ENCODE peak calls at places on chromosomes 2 and 18, in nine cellular contexts. S, A, J, Y, T, R, Z, P and F are unnamed samples.

GRCh38 chr2:142415461-142415860 is 284.6 kb upstream of the LRP1B start:
- DNase-seq in S (no peak), A (no peak), J (no peak), Y (no peak), T (no peak), R (no peak), Z (no peak), P (no peak), F (no peak)

GRCh38 chr2:141899740-141900139 is 231.1 kb downstream of the LRP1B start:
- DNase-seq in S (no peak), A (no peak), J (no peak), Y (no peak), T (no peak), R (no peak), Z (no peak), P (no peak), F (no peak)

GRCh38 chr2:234164499-234165409 is 114.3 kb downstream of the SPP2 start:
- DNase-seq in S (no peak), A (no peak), J (no peak), Y (no peak), T (no peak), R (no peak), Z (no peak), P (no peak), F (no peak)

GRCh38 chr2:1728821-1729220 is 15.5 kb downstream of the PXDN start:
- DNase-seq in S (no peak), A (no peak), J (no peak), Y (peak), T (peak), R (no peak), Z (no peak), P (no peak), F (no peak)

GRCh38 chr2:216221806-216222205 is 112.7 kb downstream of the XRCC5 start:
- DNase-seq in S (no peak), A (no peak), J (no peak), Y (no peak), T (no peak), R (no peak), Z (no peak), P (no peak), F (no peak)

GRCh38 chr2:181188605-181189004 is 208.2 kb downstream of the UBE2E3 start:
- DNase-seq in S (no peak), A (no peak), J (no peak), Y (no peak), T (no peak), R (no peak), Z (no peak), P (no peak), F (no peak)

GRCh38 chr18:41745166-41746049 is 209.6 kb upstream of the PIK3C3 start:
- DNase-seq in S (no peak), A (no peak), J (peak), Y (no peak), T (no peak), R (no peak), Z (no peak), P (peak), F (no peak)

GRCh38 chr2:144131042-144131441 is 388.9 kb downstream of the ZEB2 start:
- DNase-seq in S (no peak), A (no peak), J (no peak), Y (no peak), T (no peak), R (no peak), Z (no peak), P (no peak), F (no peak)

GRCh38 chr2:235106874-235107639 is 155.2 kb downstream of the SH3BP4 start:
- DNase-seq in S (peak), A (peak), J (peak), Y (peak), T (peak), R (peak), Z (peak), P (peak), F (no peak)

GRCh38 chr2:187429989-187430388 is 18.1 kb downstream of the CALCRL start:
- DNase-seq in S (no peak), A (no peak), J (no peak), Y (no peak), T (no peak), R (no peak), Z (no peak), P (no peak), F (no peak)

GRCh38 chr2:9631976-9632700 is 1.3 kb upstream of the YWHAQ start:
- DNase-seq in S (no peak), A (no peak), J (no peak), Y (no peak), T (no peak), R (no peak), Z (peak), P (peak), F (no peak)

GRCh38 chr2:13745324-13745723 is 887.2 kb upstream of the LRATD1 start:
- DNase-seq in S (no peak), A (no peak), J (no peak), Y (no peak), T (no peak), R (no peak), Z (no peak), P (no peak), F (no peak)

GRCh38 chr2:144770616-144771230 is 250.8 kb upstream of the ZEB2 start:
- DNase-seq in S (no peak), A (no peak), J (no peak), Y (no peak), T (no peak), R (no peak), Z (no peak), P (no peak), F (no peak)

GRCh38 chr18:77983270-77983669 is 733.6 kb downstream of the GALR1 start:
- DNase-seq in S (no peak), A (no peak), J (no peak), Y (no peak), T (no peak), R (no peak), Z (no peak), P (no peak), F (no peak)

DNA sequence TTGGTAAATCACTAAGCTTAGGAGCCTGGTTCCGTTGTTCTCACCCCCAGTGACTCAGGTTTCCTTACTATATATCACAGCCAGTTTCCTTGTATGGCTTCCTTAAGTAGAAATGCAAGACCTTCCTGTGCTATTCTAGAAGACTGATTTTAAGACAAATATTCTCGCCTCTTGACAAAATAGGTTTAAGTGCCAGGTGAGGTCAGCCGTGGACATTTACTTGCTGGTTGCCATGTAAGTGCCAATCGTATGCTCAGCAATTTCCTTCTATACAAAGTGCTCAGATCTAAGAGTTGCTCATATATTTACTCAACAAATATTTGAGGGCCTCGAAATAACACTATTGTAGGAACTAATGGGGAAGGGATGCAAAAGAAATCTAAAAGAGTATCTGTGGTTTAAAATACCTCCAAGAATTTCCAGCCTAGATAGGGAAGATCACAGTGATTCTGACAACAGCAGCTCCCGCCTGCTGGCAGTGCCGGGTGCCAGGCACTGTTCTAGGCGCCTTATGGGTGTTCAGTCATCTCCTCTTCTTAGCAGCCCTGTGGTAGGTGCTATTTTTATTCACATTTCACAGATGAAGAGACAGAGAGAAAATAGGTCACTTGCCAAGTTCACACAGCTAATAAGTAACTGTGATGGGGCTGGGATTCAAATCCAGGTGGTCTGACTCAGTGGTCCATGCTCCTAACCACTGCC is 95.3 kb upstream of the B3GNT7 start:
- DNase-seq in S (no peak), A (no peak), J (peak), Y (no peak), T (no peak), R (no peak), Z (no peak), P (no peak), F (no peak)
- TF ChIP-seq CTCF in S (no peak), A (no peak), J (no peak), Y (no peak), T (no peak), R (no peak), Z (no peak), P (no peak), F (no peak)

DNA sequence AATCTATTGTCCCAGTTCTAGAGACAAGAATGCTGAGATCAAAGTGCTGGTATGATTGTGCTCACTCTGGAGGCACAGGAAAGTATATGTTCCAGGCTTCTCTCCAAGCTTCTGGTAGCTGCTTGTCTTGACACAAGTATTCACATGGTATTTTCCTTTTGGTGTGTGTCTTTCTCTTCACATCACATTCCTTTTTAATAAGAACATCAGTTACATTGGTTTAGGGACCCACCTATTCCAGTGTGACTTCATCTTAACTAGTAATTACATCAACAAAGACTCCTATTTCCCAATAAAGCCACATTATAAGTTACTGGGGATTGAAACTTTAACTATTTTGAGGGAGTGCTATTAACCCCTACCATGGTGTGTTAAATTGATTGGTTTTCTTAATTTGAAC is 119.1 kb downstream of the FSIP2 start:
- DNase-seq in S (no peak), A (no peak), J (no peak), Y (no peak), T (no peak), R (no peak), Z (no peak), P (no peak), F (no peak)
- TF ChIP-seq POLR2A in S (no peak), A (no peak), J (no peak), Y (no peak), T (no peak), R (no peak), Z (no peak), P (no peak), F (no peak)

GRCh38 chr18:11548367-11548766 is 61.0 kb upstream of the SLC35G4 start:
- DNase-seq in S (no peak), A (no peak), J (no peak), Y (no peak), T (no peak), R (no peak), Z (no peak), P (no peak), F (no peak)

GRCh38 chr18:11544060-11544633 is 65.2 kb upstream of the SLC35G4 start:
- DNase-seq in S (no peak), A (no peak), J (peak), Y (no peak), T (no peak), R (no peak), Z (no peak), P (no peak), F (no peak)

GRCh38 chr18:11553098-11553940 is 56.1 kb upstream of the SLC35G4 start:
- DNase-seq in S (peak), A (peak), J (peak), Y (no peak), T (no peak), R (no peak), Z (no peak), P (no peak), F (no peak)

DNA sequence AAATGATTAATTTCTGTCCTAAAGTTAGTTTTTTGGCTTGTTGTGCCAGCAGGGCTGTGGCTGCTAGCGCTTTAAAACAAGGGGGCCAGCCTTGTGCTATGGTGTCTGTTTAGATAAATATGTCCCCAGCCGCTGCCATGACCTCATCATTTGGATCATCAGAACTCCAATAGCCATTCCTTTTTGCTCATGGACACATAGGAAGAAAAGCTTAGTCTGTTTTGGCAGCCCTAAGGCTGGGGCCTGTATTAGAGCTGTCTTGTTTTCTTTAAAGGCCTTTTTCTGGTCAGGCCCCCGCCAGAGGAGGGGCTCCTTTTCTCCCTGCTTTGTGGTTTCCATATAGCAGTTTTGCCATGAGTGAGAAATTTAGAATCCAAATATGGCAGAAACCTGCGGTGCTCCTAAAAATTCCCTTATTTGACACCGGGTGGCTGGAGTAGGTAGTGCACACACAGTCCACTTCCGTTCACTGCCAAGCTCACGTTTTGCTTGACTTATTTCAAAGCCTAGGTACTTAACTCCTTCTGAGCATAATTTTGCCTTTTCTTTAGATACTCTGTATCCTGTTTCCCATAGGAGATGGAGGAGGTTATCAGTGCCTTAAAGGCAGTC is 60.4 kb upstream of the SLC35G4 start:
- DNase-seq in S (no peak), A (peak), J (no peak), Y (no peak), T (no peak), R (no peak), Z (no peak), P (no peak), F (no peak)
- TF ChIP-seq CTCF in S (no peak), A (no peak), J (no peak), Y (no peak), T (no peak), R (no peak), Z (no peak), P (no peak), F (no peak)

GRCh38 chr2:241738040-241738686 is 3.7 kb downstream of the D2HGDH start:
- DNase-seq in S (no peak), A (no peak), J (no peak), Y (no peak), T (no peak), R (no peak), Z (no peak), P (no peak), F (no peak)

GRCh38 chr2:241734208-241734466 is 293 bp upstream of the D2HGDH start:
- DNase-seq in S (no peak), A (no peak), J (no peak), Y (no peak), T (no peak), R (no peak), Z (no peak), P (no peak), F (no peak)

GRCh38 chr2:241733391-241734207 is 831 bp upstream of the D2HGDH start:
- DNase-seq in S (no peak), A (no peak), J (no peak), Y (no peak), T (no peak), R (no peak), Z (peak), P (no peak), F (no peak)

GRCh38 chr2:241736111-241736510 is 1.7 kb downstream of the D2HGDH start:
- DNase-seq in S (no peak), A (no peak), J (no peak), Y (no peak), T (no peak), R (no peak), Z (no peak), P (no peak), F (no peak)

GRCh38 chr2:241734467-241735208 is at the start of gene D2HGDH:
- DNase-seq in S (peak), A (peak), J (peak), Y (peak), T (peak), R (peak), Z (peak), P (peak), F (peak)
- TF ChIP-seq POLR2A in S (peak), A (peak), J (peak), Y (no peak), T (peak), R (peak), Z (peak), P (peak), F (peak)

GRCh38 chr2:120436460-120436739 is 90.5 kb downstream of the INHBB start:
- DNase-seq in S (peak), A (no peak), J (no peak), Y (peak), T (no peak), R (no peak), Z (no peak), P (peak), F (peak)

GRCh38 chr2:120439067-120439368 is 93.1 kb downstream of the INHBB start:
- DNase-seq in S (no peak), A (no peak), J (no peak), Y (no peak), T (no peak), R (no peak), Z (no peak), P (no peak), F (no peak)

GRCh38 chr2:120438301-120439066 is 92.5 kb downstream of the INHBB start:
- DNase-seq in S (no peak), A (no peak), J (no peak), Y (peak), T (no peak), R (no peak), Z (no peak), P (no peak), F (no peak)

GRCh38 chr2:120436885-120437603 is 91.1 kb downstream of the INHBB start:
- DNase-seq in S (no peak), A (peak), J (peak), Y (no peak), T (no peak), R (no peak), Z (no peak), P (no peak), F (peak)

DNA sequence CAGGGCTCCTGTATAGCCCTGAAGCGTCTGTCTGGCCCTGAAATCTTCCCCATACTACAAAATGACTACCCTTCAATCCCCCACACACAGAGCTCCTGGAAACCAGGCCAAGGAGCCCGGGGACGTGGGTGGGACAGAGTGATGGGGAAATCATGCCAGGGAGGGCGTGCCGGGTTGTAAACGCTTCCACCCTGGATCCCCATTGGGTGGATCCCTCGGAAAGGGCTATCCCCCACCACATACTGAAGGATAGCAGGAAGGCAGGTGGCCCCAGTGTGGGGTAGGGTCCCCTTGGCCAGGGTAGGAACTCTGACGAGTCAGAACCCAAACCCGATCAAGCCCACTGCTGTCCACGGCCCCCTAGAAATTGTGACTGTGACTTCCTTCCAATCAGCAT is 91.7 kb downstream of the INHBB start:
- DNase-seq in S (no peak), A (no peak), J (no peak), Y (peak), T (no peak), R (no peak), Z (no peak), P (no peak), F (no peak)
- TF ChIP-seq CTCF in S (no peak), A (no peak), J (no peak), Y (no peak), T (no peak), R (no peak), Z (no peak), P (no peak), F (no peak)

GRCh38 chr2:6167592-6168138 is 475.5 kb downstream of the SOX11 start:
- DNase-seq in S (no peak), A (no peak), J (no peak), Y (no peak), T (no peak), R (no peak), Z (no peak), P (no peak), F (no peak)
- TF ChIP-seq POLR2A in S (no peak), A (no peak), J (no peak), Y (no peak), T (no peak), R (no peak), Z (no peak), P (no peak), F (no peak)

GRCh38 chr2:199975297-199975895 is 20.0 kb downstream of the MAIP1 start:
- DNase-seq in S (no peak), A (no peak), J (no peak), Y (no peak), T (no peak), R (no peak), Z (no peak), P (no peak), F (no peak)

GRCh38 chr2:199973703-199974102 is 18.3 kb downstream of the MAIP1 start:
- DNase-seq in S (no peak), A (no peak), J (peak), Y (no peak), T (no peak), R (no peak), Z (no peak), P (no peak), F (no peak)

GRCh38 chr2:199968126-199968525 is 12.7 kb downstream of the MAIP1 start:
- DNase-seq in S (no peak), A (no peak), J (no peak), Y (no peak), T (no peak), R (no peak), Z (no peak), P (no peak), F (no peak)

GRCh38 chr2:199966405-199966804 is 11.0 kb downstream of the MAIP1 start:
- DNase-seq in S (no peak), A (no peak), J (no peak), Y (no peak), T (no peak), R (no peak), Z (no peak), P (no peak), F (no peak)

DNA sequence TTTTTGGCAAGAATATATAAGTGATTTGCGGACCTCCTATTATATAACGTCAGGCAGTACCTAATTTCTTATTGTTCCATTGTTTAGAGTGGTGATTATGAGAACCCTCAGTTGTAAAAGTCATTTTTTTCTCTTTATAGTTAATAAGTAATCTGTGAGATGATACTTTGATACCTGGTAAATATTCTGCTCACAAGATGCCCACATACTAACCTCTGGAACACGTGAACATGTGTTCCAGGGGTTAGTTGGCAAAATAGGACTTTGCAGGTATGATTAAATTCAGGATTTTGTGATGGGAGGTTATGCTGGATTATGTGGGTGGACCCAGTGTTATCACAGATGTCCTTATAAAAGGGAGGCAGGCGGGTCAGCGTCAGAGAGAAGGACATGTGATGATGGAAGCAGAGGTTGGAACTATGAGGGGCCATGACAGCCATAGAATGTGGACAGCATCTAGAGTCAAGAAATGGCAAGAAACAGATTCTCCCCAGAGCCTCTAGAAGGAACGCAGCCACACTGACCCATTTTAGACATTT is 16.8 kb downstream of the MAIP1 start:
- DNase-seq in S (no peak), A (no peak), J (no peak), Y (no peak), T (no peak), R (no peak), Z (no peak), P (no peak), F (no peak)
- TF ChIP-seq CTCF in S (no peak), A (no peak), J (no peak), Y (no peak), T (no peak), R (no peak), Z (no peak), P (no peak), F (no peak)

GRCh38 chr2:85437488-85438290 is 19.2 kb downstream of the SH2D6 start:
- DNase-seq in S (peak), A (peak), J (peak), Y (peak), T (peak), R (peak), Z (peak), P (peak), F (peak)
- TF ChIP-seq POLR2A in S (peak), A (peak), J (peak), Y (peak), T (peak), R (peak), Z (peak), P (peak), F (peak)